ENCODE peak calls at places on chromosomes 5 and 9, in four cellular contexts. One of them, this sample, is unnamed. For H3K4me1, the result is how much of the 10 kb centered on the place peaks cover.

GRCh38 chr5:59543826-59544442 is 349.6 kb downstream of the PDE4D start:
- DNase-seq in gastrocnemius medialis: peak
- DNase-seq in uterus: peak
- DNase-seq in endothelial cell of umbilical vein: no peak
- DNase-seq in this sample: no peak

GRCh38 chr5:167993771-167994170 is 297.7 kb upstream of the WWC1 start:
- DNase-seq in gastrocnemius medialis: no peak
- DNase-seq in uterus: no peak
- DNase-seq in endothelial cell of umbilical vein: no peak
- DNase-seq in this sample: no peak

GRCh38 chr5:135309391-135310327 is 89.4 kb downstream of the MACROH2A1 start:
- DNase-seq in gastrocnemius medialis: no peak
- DNase-seq in uterus: no peak
- DNase-seq in endothelial cell of umbilical vein: no peak
- DNase-seq in this sample: no peak

GRCh38 chr9:114387678-114388431 is at the start of gene AKNA:
- DNase-seq in gastrocnemius medialis: peak
- DNase-seq in uterus: peak
- DNase-seq in endothelial cell of umbilical vein: peak
- DNase-seq in this sample: peak

GRCh38 chr9:95480346-95480745 is 36.4 kb downstream of the PTCH1 start:
- DNase-seq in gastrocnemius medialis: no peak
- DNase-seq in uterus: no peak
- DNase-seq in endothelial cell of umbilical vein: no peak
- DNase-seq in this sample: no peak

GRCh38 chr5:58071566-58071965 is 388.3 kb downstream of the PLK2 start:
- DNase-seq in gastrocnemius medialis: peak
- DNase-seq in uterus: peak
- DNase-seq in endothelial cell of umbilical vein: no peak
- DNase-seq in this sample: no peak

GRCh38 chr5:95966005-95966404 is 4.4 kb upstream of the ELL2 start:
- DNase-seq in gastrocnemius medialis: no peak
- DNase-seq in uterus: no peak
- DNase-seq in endothelial cell of umbilical vein: no peak
- DNase-seq in this sample: no peak

GRCh38 chr5:1916041-1917001 is 33.6 kb upstream of the IRX4 start:
- DNase-seq in gastrocnemius medialis: no peak
- DNase-seq in uterus: no peak
- DNase-seq in endothelial cell of umbilical vein: no peak
- DNase-seq in this sample: no peak

GRCh38 chr9:108850293-108850897 is 5.4 kb downstream of the ACTL7B start:
- DNase-seq in gastrocnemius medialis: no peak
- DNase-seq in uterus: no peak
- DNase-seq in endothelial cell of umbilical vein: peak
- DNase-seq in this sample: no peak

GRCh38 chr9:90642570-90643539 is at the start of gene DIRAS2:
- DNase-seq in gastrocnemius medialis: no peak
- DNase-seq in uterus: no peak
- DNase-seq in endothelial cell of umbilical vein: peak
- DNase-seq in this sample: no peak

GRCh38 chr9:97980918-97981827 is 2.0 kb upstream of the ANP32B start:
- DNase-seq in gastrocnemius medialis: peak
- DNase-seq in uterus: peak
- DNase-seq in endothelial cell of umbilical vein: no peak
- DNase-seq in this sample: no peak

GRCh38 chr5:41776435-41776834 is 93.8 kb downstream of the OXCT1 start:
- DNase-seq in gastrocnemius medialis: no peak
- DNase-seq in uterus: no peak
- DNase-seq in endothelial cell of umbilical vein: peak
- DNase-seq in this sample: no peak

GRCh38 chr9:847505-847904 is 6.0 kb downstream of the DMRT1 start:
- DNase-seq in gastrocnemius medialis: no peak
- DNase-seq in uterus: no peak
- DNase-seq in endothelial cell of umbilical vein: no peak
- DNase-seq in this sample: no peak

GRCh38 chr5:162683280-162683679 is 615.7 kb downstream of the GABRG2 start:
- DNase-seq in gastrocnemius medialis: no peak
- DNase-seq in uterus: no peak
- DNase-seq in endothelial cell of umbilical vein: no peak
- DNase-seq in this sample: no peak

GRCh38 chr9:107712390-107712789 is 222.8 kb upstream of the KLF4 start:
- DNase-seq in gastrocnemius medialis: no peak
- DNase-seq in uterus: no peak
- DNase-seq in endothelial cell of umbilical vein: peak
- DNase-seq in this sample: no peak

GRCh38 chr5:6246820-6247437 is 131.4 kb downstream of the MED10 start:
- DNase-seq in gastrocnemius medialis: no peak
- DNase-seq in uterus: no peak
- DNase-seq in endothelial cell of umbilical vein: no peak
- DNase-seq in this sample: no peak

GRCh38 chr5:6248132-6248531 is 130.2 kb downstream of the MED10 start:
- DNase-seq in gastrocnemius medialis: no peak
- DNase-seq in uterus: no peak
- DNase-seq in endothelial cell of umbilical vein: no peak
- DNase-seq in this sample: no peak

GRCh38 chr5:6243706-6244105 is 134.6 kb downstream of the MED10 start:
- DNase-seq in gastrocnemius medialis: no peak
- DNase-seq in uterus: no peak
- DNase-seq in endothelial cell of umbilical vein: no peak
- DNase-seq in this sample: no peak
- TF ChIP-seq POLR2A in gastrocnemius medialis: no peak
- TF ChIP-seq POLR2A in uterus: no peak
- TF ChIP-seq POLR2A in endothelial cell of umbilical vein: no peak
- TF ChIP-seq POLR2A in this sample: no peak

DNA sequence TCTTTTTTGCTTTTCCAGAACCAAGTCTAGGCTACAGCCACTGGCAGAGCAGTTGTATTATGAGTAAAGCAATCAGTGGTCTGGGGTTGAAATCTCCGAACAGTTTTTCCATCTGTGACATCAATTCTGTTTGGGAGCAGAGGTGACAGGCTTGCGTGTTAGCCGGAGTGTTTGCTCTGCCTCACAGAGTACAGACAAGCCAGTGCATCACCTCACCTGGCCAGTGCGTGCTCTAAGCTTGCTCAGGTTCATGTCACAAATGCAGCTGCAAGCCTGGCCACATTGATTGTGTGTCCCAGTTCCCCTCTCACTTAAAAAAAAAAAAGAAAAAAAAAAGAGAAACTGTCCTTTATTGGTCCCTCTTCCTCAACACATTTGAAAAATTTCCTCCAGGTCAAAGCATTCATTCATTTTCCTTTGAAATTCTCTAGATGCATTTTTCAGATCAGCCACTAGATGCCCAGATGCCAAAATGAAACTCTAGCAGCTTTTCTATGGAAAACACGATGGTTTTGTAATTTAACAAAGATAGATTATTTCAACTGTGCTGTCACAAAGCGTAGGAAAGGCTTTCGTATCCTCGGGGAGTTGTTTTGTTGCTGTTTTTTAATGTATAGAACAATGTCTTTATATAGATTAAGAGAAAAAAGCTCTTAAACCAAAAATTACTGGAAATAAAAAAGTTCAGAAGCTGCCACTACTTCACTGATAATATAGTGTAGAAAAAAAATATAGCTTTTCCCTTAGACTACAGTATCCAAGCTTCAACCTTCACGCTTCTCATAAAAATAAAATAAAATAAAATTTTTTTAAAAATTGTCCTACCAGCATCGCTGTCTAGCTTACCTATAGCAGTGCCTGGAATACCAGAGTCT is 585.5 kb downstream of the TLE1 start:
- DNase-seq in gastrocnemius medialis: no peak
- DNase-seq in uterus: no peak
- DNase-seq in endothelial cell of umbilical vein: no peak
- DNase-seq in this sample: no peak
- TF ChIP-seq CTCF in gastrocnemius medialis: no peak
- TF ChIP-seq CTCF in uterus: no peak
- TF ChIP-seq CTCF in endothelial cell of umbilical vein: no peak
- TF ChIP-seq CTCF in this sample: peak

GRCh38 chr9:9749591-9749990 is 863.2 kb downstream of the PTPRD start:
- DNase-seq in gastrocnemius medialis: no peak
- DNase-seq in uterus: no peak
- DNase-seq in endothelial cell of umbilical vein: peak
- DNase-seq in this sample: no peak
- H3K4me1 ChIP-seq in gastrocnemius medialis: under half
- H3K4me1 ChIP-seq in uterus: under half
- H3K4me1 ChIP-seq in endothelial cell of umbilical vein: under half
- H3K4me1 ChIP-seq in this sample: under half

GRCh38 chr5:122067330-122067885 is 10.7 kb downstream of the LOX start:
- DNase-seq in gastrocnemius medialis: no peak
- DNase-seq in uterus: no peak
- DNase-seq in endothelial cell of umbilical vein: no peak
- DNase-seq in this sample: no peak

GRCh38 chr5:122062205-122062604 is 15.9 kb downstream of the LOX start:
- DNase-seq in gastrocnemius medialis: no peak
- DNase-seq in uterus: no peak
- DNase-seq in endothelial cell of umbilical vein: no peak
- DNase-seq in this sample: no peak

GRCh38 chr5:122063836-122064235 is 14.2 kb downstream of the LOX start:
- DNase-seq in gastrocnemius medialis: no peak
- DNase-seq in uterus: no peak
- DNase-seq in endothelial cell of umbilical vein: peak
- DNase-seq in this sample: no peak

DNA sequence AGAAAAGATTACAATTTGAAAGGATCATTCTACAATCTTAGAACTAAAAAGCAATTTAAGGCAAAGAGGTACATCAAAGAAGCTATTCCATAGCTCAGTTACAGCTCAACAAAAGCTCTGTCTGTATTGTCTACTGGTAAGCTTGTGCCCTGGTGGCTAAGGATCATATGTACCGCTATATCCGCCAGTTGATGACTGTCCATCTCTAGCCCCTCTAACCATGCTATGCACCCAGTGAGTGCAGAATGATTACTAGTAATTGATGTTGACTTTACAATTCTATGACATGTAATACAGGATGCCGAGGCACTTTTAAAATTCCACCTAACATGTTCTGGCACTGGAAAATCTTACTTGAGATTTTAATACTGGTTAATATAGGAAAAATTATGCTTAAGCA is 13.1 kb downstream of the LOX start:
- DNase-seq in gastrocnemius medialis: no peak
- DNase-seq in uterus: no peak
- DNase-seq in endothelial cell of umbilical vein: no peak
- DNase-seq in this sample: no peak
- TF ChIP-seq POLR2A in gastrocnemius medialis: no peak
- TF ChIP-seq POLR2A in uterus: no peak
- TF ChIP-seq POLR2A in endothelial cell of umbilical vein: no peak
- TF ChIP-seq POLR2A in this sample: no peak

DNA sequence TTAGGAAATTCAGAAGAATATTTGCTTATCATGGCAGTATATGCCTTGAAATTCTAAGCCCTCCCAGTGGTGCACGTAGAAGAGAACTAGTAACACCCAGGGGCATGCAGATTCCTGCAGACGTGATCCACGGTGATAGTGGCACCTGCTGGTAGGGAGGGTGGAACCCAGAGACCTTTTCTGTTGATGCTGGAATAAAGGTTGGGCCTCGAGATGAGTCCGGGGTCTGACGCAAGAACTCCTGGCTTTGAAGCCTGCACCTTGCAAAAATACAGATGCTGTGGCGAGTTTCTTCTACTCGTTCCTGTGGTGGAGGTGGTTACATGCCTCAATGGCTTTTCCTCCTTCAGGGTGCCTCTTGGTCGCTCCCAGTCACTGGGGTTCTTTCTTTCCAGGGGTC is 39.5 kb upstream of the PHF2 start:
- DNase-seq in gastrocnemius medialis: peak
- DNase-seq in uterus: no peak
- DNase-seq in endothelial cell of umbilical vein: no peak
- DNase-seq in this sample: no peak
- TF ChIP-seq CTCF in gastrocnemius medialis: no peak
- TF ChIP-seq CTCF in uterus: no peak
- TF ChIP-seq CTCF in endothelial cell of umbilical vein: no peak
- TF ChIP-seq CTCF in this sample: no peak

GRCh38 chr9:34252670-34253459 is 74.0 kb downstream of the UBAP1 start:
- DNase-seq in gastrocnemius medialis: peak
- DNase-seq in uterus: peak
- DNase-seq in endothelial cell of umbilical vein: peak
- DNase-seq in this sample: peak
- H3K4me1 ChIP-seq in gastrocnemius medialis: half or more
- H3K4me1 ChIP-seq in uterus: under half
- H3K4me1 ChIP-seq in endothelial cell of umbilical vein: under half
- H3K4me1 ChIP-seq in this sample: half or more